ENCODE peak calls at places on chromosomes 16 and 17, in seven cellular contexts. One of them, this sample, is unnamed.

GRCh38 chr16:67155305-67156145 is 4.2 kb downstream of the TRADD start:
- DNase-seq in H9: peak; percentile 85
- DNase-seq in mesenchymal stem cell: peak; percentile 66
- DNase-seq in H1: peak; percentile 91
- DNase-seq in mesendoderm: peak; percentile 82
- DNase-seq in IMR-90: peak; percentile 71
- DNase-seq in neuronal stem cell: peak; percentile 82
- DNase-seq in this sample: peak; percentile 90

GRCh38 chr17:78641666-78642065 is 64.5 kb upstream of the DNAH17 start:
- DNase-seq in neuronal stem cell: no peak
- DNase-seq in mesenchymal stem cell: no peak
- DNase-seq in IMR-90: no peak
- DNase-seq in H1: no peak
- DNase-seq in H9: no peak
- DNase-seq in mesendoderm: no peak
- DNase-seq in this sample: no peak

GRCh38 chr16:64440421-64440831 is 681.4 kb downstream of the CDH11 start:
- DNase-seq in mesendoderm: no peak
- DNase-seq in IMR-90: peak; percentile 99
- DNase-seq in mesenchymal stem cell: peak; percentile 99
- DNase-seq in neuronal stem cell: no peak
- DNase-seq in H1: no peak
- DNase-seq in H9: no peak
- DNase-seq in this sample: no peak

GRCh38 chr16:17571499-17572093 is 100.8 kb upstream of the XYLT1 start:
- DNase-seq in H9: no peak
- DNase-seq in mesenchymal stem cell: no peak
- DNase-seq in mesendoderm: no peak
- DNase-seq in IMR-90: no peak
- DNase-seq in neuronal stem cell: no peak
- DNase-seq in H1: no peak
- DNase-seq in this sample: peak; percentile 89

GRCh38 chr17:81558941-81559806 is 7.0 kb upstream of the FAAP100 start:
- DNase-seq in IMR-90: no peak
- DNase-seq in mesendoderm: peak; percentile 48
- DNase-seq in neuronal stem cell: no peak
- DNase-seq in H9: peak; percentile 73
- DNase-seq in H1: no peak
- DNase-seq in mesenchymal stem cell: no peak
- DNase-seq in this sample: no peak

GRCh38 chr17:81885869-81886548 is 5.4 kb downstream of the ALYREF start:
- DNase-seq in IMR-90: no peak
- DNase-seq in neuronal stem cell: no peak
- DNase-seq in H1: no peak
- DNase-seq in mesendoderm: no peak
- DNase-seq in mesenchymal stem cell: no peak
- DNase-seq in H9: no peak
- DNase-seq in this sample: peak; percentile 94

GRCh38 chr16:1917665-1918111 is 527 bp downstream of the HS3ST6 start:
- DNase-seq in H9: no peak
- DNase-seq in IMR-90: no peak
- DNase-seq in mesenchymal stem cell: no peak
- DNase-seq in neuronal stem cell: no peak
- DNase-seq in mesendoderm: no peak
- DNase-seq in H1: no peak
- DNase-seq in this sample: no peak

GRCh38 chr17:46739982-46740381 is 78.5 kb downstream of the WNT3 start:
- DNase-seq in IMR-90: no peak
- DNase-seq in mesenchymal stem cell: no peak
- DNase-seq in neuronal stem cell: no peak
- DNase-seq in mesendoderm: no peak
- DNase-seq in H1: no peak
- DNase-seq in H9: no peak
- DNase-seq in this sample: no peak

GRCh38 chr16:6967796-6968195 is 364.8 kb upstream of the RBFOX1 start:
- DNase-seq in neuronal stem cell: no peak
- DNase-seq in mesendoderm: no peak
- DNase-seq in H1: no peak
- DNase-seq in IMR-90: no peak
- DNase-seq in H9: peak; percentile 27
- DNase-seq in mesenchymal stem cell: no peak
- DNase-seq in this sample: no peak

GRCh38 chr17:77884019-77884418 is 74.5 kb upstream of the TNRC6C start:
- DNase-seq in IMR-90: peak; percentile 5
- DNase-seq in H9: peak; percentile 75
- DNase-seq in neuronal stem cell: peak; percentile 61
- DNase-seq in H1: no peak
- DNase-seq in mesendoderm: peak; percentile 61
- DNase-seq in mesenchymal stem cell: peak; percentile 26
- DNase-seq in this sample: no peak

GRCh38 chr17:49640556-49640955 is 37.3 kb downstream of the SPOP start:
- DNase-seq in neuronal stem cell: no peak
- DNase-seq in mesenchymal stem cell: no peak
- DNase-seq in H9: no peak
- DNase-seq in mesendoderm: no peak
- DNase-seq in IMR-90: no peak
- DNase-seq in H1: no peak
- DNase-seq in this sample: no peak

GRCh38 chr17:65727243-65727642 is 165.8 kb upstream of the AXIN2 start:
- DNase-seq in mesendoderm: no peak
- DNase-seq in H9: no peak
- DNase-seq in neuronal stem cell: no peak
- DNase-seq in IMR-90: no peak
- DNase-seq in H1: no peak
- DNase-seq in mesenchymal stem cell: no peak
- DNase-seq in this sample: no peak

GRCh38 chr17:21194688-21195087 is 19.3 kb downstream of the TMEM11 start:
- DNase-seq in H9: no peak
- DNase-seq in H1: no peak
- DNase-seq in mesenchymal stem cell: no peak
- DNase-seq in mesendoderm: no peak
- DNase-seq in neuronal stem cell: no peak
- DNase-seq in IMR-90: peak; percentile 43
- DNase-seq in this sample: peak; percentile 60

GRCh38 chr16:17454331-17454730 is 16.4 kb downstream of the XYLT1 start:
- DNase-seq in H9: no peak
- DNase-seq in neuronal stem cell: no peak
- DNase-seq in mesendoderm: no peak
- DNase-seq in mesenchymal stem cell: no peak
- DNase-seq in H1: no peak
- DNase-seq in IMR-90: no peak
- DNase-seq in this sample: no peak

GRCh38 chr16:31243734-31244670 is 15.8 kb upstream of the ITGAM start:
- DNase-seq in mesenchymal stem cell: no peak
- DNase-seq in H9: no peak
- DNase-seq in IMR-90: no peak
- DNase-seq in H1: no peak
- DNase-seq in neuronal stem cell: no peak
- DNase-seq in mesendoderm: peak; percentile 82
- DNase-seq in this sample: no peak

DNA sequence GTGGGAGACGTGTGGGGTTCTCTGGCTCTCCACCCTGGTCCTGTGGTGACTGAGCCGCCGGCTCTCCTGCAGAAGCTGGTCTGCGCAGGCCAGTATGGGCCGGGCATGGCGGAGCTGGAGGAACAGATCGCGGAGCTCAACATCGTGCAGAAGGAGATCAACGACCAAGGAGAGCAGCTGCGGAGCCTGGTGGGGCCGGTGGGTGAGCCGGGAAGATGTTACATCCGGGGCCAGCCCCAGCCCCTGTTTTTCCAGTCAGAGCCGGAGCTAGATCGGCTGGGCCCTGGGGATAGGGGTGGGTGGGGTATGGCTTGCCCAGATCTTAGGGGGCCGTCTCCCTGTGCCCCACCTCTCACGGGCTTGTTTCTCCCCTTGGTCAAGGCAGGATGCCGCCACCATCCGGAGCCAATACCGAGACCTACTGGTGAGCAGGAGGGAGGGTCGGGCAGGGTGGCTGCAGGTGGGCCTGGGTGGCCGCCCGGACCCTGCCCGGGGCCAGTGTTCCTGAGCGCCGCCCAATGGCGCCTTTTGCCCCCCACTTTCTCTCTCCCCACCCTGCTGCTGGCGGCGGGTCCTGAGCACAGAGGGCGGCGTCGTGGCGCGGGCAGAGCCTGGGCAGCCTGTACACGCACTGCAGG is 5.0 kb downstream of the EVPLL start:
- DNase-seq in H9: peak; percentile 44
- DNase-seq in H1: no peak
- DNase-seq in mesenchymal stem cell: no peak
- DNase-seq in neuronal stem cell: no peak
- DNase-seq in mesendoderm: no peak
- DNase-seq in IMR-90: no peak
- DNase-seq in this sample: no peak
- H3K18ac ChIP-seq in H9: no peak overlapping the region
- H3K18ac ChIP-seq in H1: peak overlapping the region; percentile 78
- H3K18ac ChIP-seq in mesenchymal stem cell: no peak overlapping the region
- H3K18ac ChIP-seq in neuronal stem cell: peak overlapping the region; percentile 71
- H3K18ac ChIP-seq in mesendoderm: no peak overlapping the region
- H3K18ac ChIP-seq in IMR-90: no peak overlapping the region
- H3K18ac ChIP-seq in this sample: no peak overlapping the region

GRCh38 chr17:79803421-79803996 is 6.6 kb upstream of the CBX8 start:
- DNase-seq in neuronal stem cell: no peak
- DNase-seq in mesendoderm: no peak
- DNase-seq in mesenchymal stem cell: no peak
- DNase-seq in H1: no peak
- DNase-seq in H9: no peak
- DNase-seq in IMR-90: no peak
- DNase-seq in this sample: no peak

GRCh38 chr17:79803997-79804855 is 7.3 kb upstream of the CBX8 start:
- DNase-seq in IMR-90: no peak
- DNase-seq in neuronal stem cell: no peak
- DNase-seq in H9: peak; percentile 82
- DNase-seq in mesenchymal stem cell: no peak
- DNase-seq in H1: peak; percentile 70
- DNase-seq in mesendoderm: no peak
- DNase-seq in this sample: no peak

GRCh38 chr17:79802039-79802735 is 5.3 kb upstream of the CBX8 start:
- DNase-seq in H9: no peak
- DNase-seq in H1: peak; percentile 49
- DNase-seq in neuronal stem cell: no peak
- DNase-seq in mesendoderm: no peak
- DNase-seq in IMR-90: no peak
- DNase-seq in mesenchymal stem cell: no peak
- DNase-seq in this sample: no peak

GRCh38 chr17:79801156-79802038 is 4.5 kb upstream of the CBX8 start:
- DNase-seq in IMR-90: no peak
- DNase-seq in neuronal stem cell: no peak
- DNase-seq in H1: no peak
- DNase-seq in mesendoderm: no peak
- DNase-seq in mesenchymal stem cell: no peak
- DNase-seq in H9: peak; percentile 60
- DNase-seq in this sample: no peak

GRCh38 chr17:79802736-79803420 is 6.0 kb upstream of the CBX8 start:
- DNase-seq in mesenchymal stem cell: no peak
- DNase-seq in mesendoderm: no peak
- DNase-seq in H1: peak; percentile 58
- DNase-seq in IMR-90: no peak
- DNase-seq in H9: peak; percentile 77
- DNase-seq in neuronal stem cell: no peak
- DNase-seq in this sample: no peak
- H3K4me1 ChIP-seq in mesenchymal stem cell: peaks cover 38% of the 10 kb centered on the region
- H3K4me1 ChIP-seq in mesendoderm: peaks cover 1% of the 10 kb centered on the region
- H3K4me1 ChIP-seq in H1: peaks cover 4% of the 10 kb centered on the region
- H3K4me1 ChIP-seq in IMR-90: no peaks in the 10 kb centered on the region
- H3K4me1 ChIP-seq in H9: no peaks in the 10 kb centered on the region
- H3K4me1 ChIP-seq in neuronal stem cell: peaks cover 61% of the 10 kb centered on the region
- H3K4me1 ChIP-seq in this sample: peaks cover 11% of the 10 kb centered on the region

DNA sequence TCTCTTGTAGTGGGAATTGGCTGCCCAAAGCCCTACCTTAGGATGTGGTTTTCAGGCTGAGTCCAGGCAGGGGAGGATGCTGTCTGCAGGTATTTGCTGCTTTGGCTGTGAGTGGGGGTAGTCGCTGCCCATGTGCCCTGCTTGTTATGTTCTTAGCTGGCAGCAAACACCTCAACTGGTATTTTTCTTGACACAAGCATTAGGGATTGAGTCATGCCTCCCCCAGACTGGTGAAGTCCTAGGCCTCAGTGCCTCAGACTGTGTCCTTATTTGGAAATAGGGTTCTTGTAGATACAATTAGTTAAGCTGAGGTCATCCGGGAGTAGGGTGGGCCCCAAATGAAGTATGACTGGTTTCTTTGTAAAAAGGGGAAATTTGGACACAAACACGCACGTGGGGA is 808.3 kb upstream of the EEF2KMT start:
- DNase-seq in mesenchymal stem cell: no peak
- DNase-seq in neuronal stem cell: no peak
- DNase-seq in mesendoderm: peak; percentile 30
- DNase-seq in H1: no peak
- DNase-seq in IMR-90: no peak
- DNase-seq in H9: no peak
- DNase-seq in this sample: no peak
- H3K18ac ChIP-seq in mesenchymal stem cell: no peak overlapping the region
- H3K18ac ChIP-seq in neuronal stem cell: no peak overlapping the region
- H3K18ac ChIP-seq in mesendoderm: no peak overlapping the region
- H3K18ac ChIP-seq in H1: no peak overlapping the region
- H3K18ac ChIP-seq in IMR-90: no peak overlapping the region
- H3K18ac ChIP-seq in H9: no peak overlapping the region
- H3K18ac ChIP-seq in this sample: no peak overlapping the region

GRCh38 chr17:29619251-29619650 is 3.5 kb downstream of the CORO6 start:
- DNase-seq in IMR-90: peak; percentile 36
- DNase-seq in mesendoderm: peak; percentile 73
- DNase-seq in H1: no peak
- DNase-seq in neuronal stem cell: no peak
- DNase-seq in mesenchymal stem cell: peak; percentile 55
- DNase-seq in H9: peak; percentile 81
- DNase-seq in this sample: peak; percentile 51
- H3K4me1 ChIP-seq in IMR-90: peaks cover 15% of the 10 kb centered on the region
- H3K4me1 ChIP-seq in mesendoderm: peaks cover 9% of the 10 kb centered on the region
- H3K4me1 ChIP-seq in H1: peaks cover 21% of the 10 kb centered on the region
- H3K4me1 ChIP-seq in neuronal stem cell: peaks cover 10% of the 10 kb centered on the region
- H3K4me1 ChIP-seq in mesenchymal stem cell: peaks cover 60% of the 10 kb centered on the region
- H3K4me1 ChIP-seq in H9: peaks cover 5% of the 10 kb centered on the region
- H3K4me1 ChIP-seq in this sample: peaks cover 62% of the 10 kb centered on the region

GRCh38 chr17:44787271-44787940 is 28.6 kb downstream of the ADAM11 start:
- DNase-seq in IMR-90: no peak
- DNase-seq in mesenchymal stem cell: no peak
- DNase-seq in H1: no peak
- DNase-seq in mesendoderm: no peak
- DNase-seq in neuronal stem cell: no peak
- DNase-seq in H9: peak; percentile 35
- DNase-seq in this sample: no peak
- H3K18ac ChIP-seq in IMR-90: no peak overlapping the region
- H3K18ac ChIP-seq in mesenchymal stem cell: no peak overlapping the region
- H3K18ac ChIP-seq in H1: no peak overlapping the region
- H3K18ac ChIP-seq in mesendoderm: no peak overlapping the region
- H3K18ac ChIP-seq in neuronal stem cell: peak overlapping the region; percentile 57
- H3K18ac ChIP-seq in H9: no peak overlapping the region
- H3K18ac ChIP-seq in this sample: no peak overlapping the region